ENCODE peak calls at places on chromosome 2, in nine cellular contexts. One of them, this sample, is unnamed.

GRCh38 chr2:229407170-229407569 is 136.1 kb upstream of the PID1 start:
- DNase-seq in upper lobe of left lung: peak
- DNase-seq in K562: no peak
- DNase-seq in HepG2: peak
- DNase-seq in stomach: peak
- DNase-seq in sigmoid colon: peak
- DNase-seq in GM12878: no peak
- DNase-seq in H1: no peak
- DNase-seq in transverse colon: peak
- DNase-seq in this sample: no peak

GRCh38 chr2:212723226-212723625 is 184.6 kb upstream of the ERBB4 start:
- DNase-seq in stomach: no peak
- DNase-seq in HepG2: no peak
- DNase-seq in GM12878: no peak
- DNase-seq in K562: no peak
- DNase-seq in H1: no peak
- DNase-seq in sigmoid colon: no peak
- DNase-seq in upper lobe of left lung: no peak
- DNase-seq in transverse colon: no peak
- DNase-seq in this sample: no peak

GRCh38 chr2:43406643-43407042 is 180.2 kb upstream of the ZFP36L2 start:
- DNase-seq in stomach: no peak
- DNase-seq in H1: no peak
- DNase-seq in transverse colon: no peak
- DNase-seq in sigmoid colon: no peak
- DNase-seq in HepG2: no peak
- DNase-seq in K562: no peak
- DNase-seq in GM12878: no peak
- DNase-seq in upper lobe of left lung: no peak
- DNase-seq in this sample: no peak

GRCh38 chr2:119713819-119714490 is 35.0 kb downstream of the TMEM177 start:
- DNase-seq in K562: no peak
- DNase-seq in upper lobe of left lung: no peak
- DNase-seq in GM12878: no peak
- DNase-seq in stomach: no peak
- DNase-seq in HepG2: no peak
- DNase-seq in sigmoid colon: no peak
- DNase-seq in transverse colon: no peak
- DNase-seq in H1: no peak
- DNase-seq in this sample: no peak

GRCh38 chr2:208265371-208265806 is 666 bp upstream of the PIKFYVE start:
- DNase-seq in HepG2: peak
- DNase-seq in upper lobe of left lung: no peak
- DNase-seq in transverse colon: peak
- DNase-seq in H1: no peak
- DNase-seq in sigmoid colon: no peak
- DNase-seq in stomach: no peak
- DNase-seq in GM12878: no peak
- DNase-seq in K562: peak
- DNase-seq in this sample: no peak

GRCh38 chr2:172084734-172085459 is 410 bp upstream of the DLX1 start:
- DNase-seq in transverse colon: peak
- DNase-seq in upper lobe of left lung: peak
- DNase-seq in sigmoid colon: peak
- DNase-seq in H1: no peak
- DNase-seq in stomach: peak
- DNase-seq in HepG2: peak
- DNase-seq in GM12878: no peak
- DNase-seq in K562: peak
- DNase-seq in this sample: peak

GRCh38 chr2:130951018-130951417 is 114.3 kb downstream of the ARHGEF4 start:
- DNase-seq in stomach: no peak
- DNase-seq in K562: no peak
- DNase-seq in transverse colon: no peak
- DNase-seq in GM12878: no peak
- DNase-seq in upper lobe of left lung: no peak
- DNase-seq in HepG2: no peak
- DNase-seq in H1: no peak
- DNase-seq in sigmoid colon: no peak
- DNase-seq in this sample: no peak

GRCh38 chr2:27798948-27799645 is 27.6 kb downstream of the MRPL33 start:
- DNase-seq in K562: no peak
- DNase-seq in GM12878: no peak
- DNase-seq in transverse colon: peak
- DNase-seq in stomach: no peak
- DNase-seq in upper lobe of left lung: peak
- DNase-seq in HepG2: peak
- DNase-seq in H1: peak
- DNase-seq in sigmoid colon: peak
- DNase-seq in this sample: peak

GRCh38 chr2:69088471-69088870 is 75.5 kb downstream of the ANTXR1 start:
- DNase-seq in stomach: no peak
- DNase-seq in transverse colon: no peak
- DNase-seq in sigmoid colon: no peak
- DNase-seq in upper lobe of left lung: no peak
- DNase-seq in HepG2: no peak
- DNase-seq in K562: no peak
- DNase-seq in H1: no peak
- DNase-seq in GM12878: no peak
- DNase-seq in this sample: no peak

GRCh38 chr2:231132126-231132525 is 7.3 kb upstream of the HTR2B start:
- DNase-seq in upper lobe of left lung: no peak
- DNase-seq in H1: no peak
- DNase-seq in GM12878: no peak
- DNase-seq in stomach: no peak
- DNase-seq in sigmoid colon: no peak
- DNase-seq in transverse colon: no peak
- DNase-seq in K562: no peak
- DNase-seq in HepG2: no peak
- DNase-seq in this sample: no peak

GRCh38 chr2:122019729-122020128 is 264.3 kb downstream of the TSN start:
- DNase-seq in sigmoid colon: no peak
- DNase-seq in stomach: no peak
- DNase-seq in upper lobe of left lung: no peak
- DNase-seq in H1: no peak
- DNase-seq in HepG2: no peak
- DNase-seq in GM12878: no peak
- DNase-seq in transverse colon: peak
- DNase-seq in K562: no peak
- DNase-seq in this sample: no peak

GRCh38 chr2:106708189-106708588 is 177.8 kb downstream of the ST6GAL2 start:
- DNase-seq in sigmoid colon: no peak
- DNase-seq in HepG2: no peak
- DNase-seq in H1: no peak
- DNase-seq in GM12878: no peak
- DNase-seq in upper lobe of left lung: no peak
- DNase-seq in K562: no peak
- DNase-seq in transverse colon: no peak
- DNase-seq in stomach: no peak
- DNase-seq in this sample: no peak

GRCh38 chr2:216006164-216006663 is 7.1 kb downstream of the MREG start:
- DNase-seq in upper lobe of left lung: peak
- DNase-seq in transverse colon: peak
- DNase-seq in HepG2: no peak
- DNase-seq in sigmoid colon: no peak
- DNase-seq in K562: peak
- DNase-seq in H1: peak
- DNase-seq in stomach: no peak
- DNase-seq in GM12878: peak
- DNase-seq in this sample: no peak

GRCh38 chr2:216004408-216005283 is 8.7 kb downstream of the MREG start:
- DNase-seq in K562: peak
- DNase-seq in upper lobe of left lung: no peak
- DNase-seq in GM12878: peak
- DNase-seq in HepG2: no peak
- DNase-seq in sigmoid colon: no peak
- DNase-seq in H1: no peak
- DNase-seq in stomach: no peak
- DNase-seq in transverse colon: no peak
- DNase-seq in this sample: no peak

GRCh38 chr2:216011320-216011849 is 2.0 kb downstream of the MREG start:
- DNase-seq in stomach: no peak
- DNase-seq in H1: no peak
- DNase-seq in HepG2: no peak
- DNase-seq in sigmoid colon: no peak
- DNase-seq in GM12878: no peak
- DNase-seq in transverse colon: no peak
- DNase-seq in upper lobe of left lung: no peak
- DNase-seq in K562: no peak
- DNase-seq in this sample: no peak

GRCh38 chr2:216012133-216012829 is 1.1 kb downstream of the MREG start:
- DNase-seq in H1: no peak
- DNase-seq in stomach: no peak
- DNase-seq in sigmoid colon: no peak
- DNase-seq in upper lobe of left lung: peak
- DNase-seq in K562: no peak
- DNase-seq in GM12878: no peak
- DNase-seq in HepG2: peak
- DNase-seq in transverse colon: no peak
- DNase-seq in this sample: no peak

DNA sequence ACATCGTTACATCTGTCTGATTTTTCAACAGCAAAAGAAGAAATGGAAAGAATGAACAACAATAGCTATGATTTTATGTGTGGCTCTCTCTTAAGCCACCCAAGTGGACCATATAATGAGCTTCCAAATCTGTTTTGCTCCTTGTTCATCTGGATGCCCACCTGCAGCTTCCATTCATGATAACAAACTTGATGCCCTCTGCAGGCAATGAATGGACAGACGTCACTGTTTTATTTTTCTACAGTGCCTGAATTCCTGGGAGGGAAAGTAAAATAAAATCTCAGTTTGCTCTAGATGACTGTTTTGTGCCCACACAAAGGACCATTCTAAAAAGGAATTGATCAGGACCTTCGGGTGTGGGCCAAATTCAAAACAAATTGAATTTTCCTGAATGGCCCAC is 5.0 kb downstream of the MREG start:
- DNase-seq in GM12878: no peak
- DNase-seq in H1: no peak
- DNase-seq in stomach: no peak
- DNase-seq in HepG2: no peak
- DNase-seq in sigmoid colon: no peak
- DNase-seq in upper lobe of left lung: no peak
- DNase-seq in K562: no peak
- DNase-seq in transverse colon: no peak
- DNase-seq in this sample: no peak
- TF ChIP-seq CTCF in GM12878: peak
- TF ChIP-seq CTCF in H1: no peak
- TF ChIP-seq CTCF in stomach: no peak
- TF ChIP-seq CTCF in HepG2: peak
- TF ChIP-seq CTCF in sigmoid colon: no peak
- TF ChIP-seq CTCF in upper lobe of left lung: no peak
- TF ChIP-seq CTCF in K562: no peak
- TF ChIP-seq CTCF in transverse colon: no peak
- TF ChIP-seq CTCF in this sample: no peak

GRCh38 chr2:232604535-232604934 is 28.9 kb upstream of the EFHD1 start:
- DNase-seq in GM12878: no peak
- DNase-seq in H1: no peak
- DNase-seq in K562: no peak
- DNase-seq in stomach: no peak
- DNase-seq in sigmoid colon: no peak
- DNase-seq in transverse colon: no peak
- DNase-seq in upper lobe of left lung: no peak
- DNase-seq in HepG2: no peak
- DNase-seq in this sample: no peak
- TF ChIP-seq POLR2AphosphoS5 in GM12878: no peak
- TF ChIP-seq POLR2AphosphoS5 in H1: no peak
- TF ChIP-seq POLR2AphosphoS5 in K562: no peak
- TF ChIP-seq POLR2AphosphoS5 in stomach: no peak
- TF ChIP-seq POLR2AphosphoS5 in sigmoid colon: no peak
- TF ChIP-seq POLR2AphosphoS5 in transverse colon: no peak
- TF ChIP-seq POLR2AphosphoS5 in upper lobe of left lung: no peak
- TF ChIP-seq POLR2AphosphoS5 in HepG2: no peak
- TF ChIP-seq POLR2AphosphoS5 in this sample: no peak

DNA sequence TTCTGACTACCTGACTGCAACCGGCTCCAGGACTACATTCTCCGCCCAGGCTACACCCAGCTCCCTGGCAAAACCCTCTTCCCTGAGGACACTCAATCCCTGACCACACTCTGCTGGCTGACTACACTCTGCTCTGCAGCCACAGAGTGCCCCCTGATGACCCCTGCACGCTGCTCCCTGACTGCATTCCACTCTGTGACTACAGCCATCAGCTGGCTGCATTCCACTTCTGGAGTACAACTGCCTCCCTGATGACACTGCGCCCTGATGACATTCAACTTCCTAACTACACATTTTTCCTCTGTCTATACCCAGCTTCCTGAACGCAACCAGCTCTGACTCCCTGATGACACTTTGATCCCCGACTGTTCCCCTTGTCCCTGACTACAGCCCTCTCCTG is 71.3 kb upstream of the NRXN1 start:
- DNase-seq in GM12878: no peak
- DNase-seq in K562: no peak
- DNase-seq in HepG2: peak
- DNase-seq in H1: peak
- DNase-seq in transverse colon: peak
- DNase-seq in sigmoid colon: peak
- DNase-seq in stomach: no peak
- DNase-seq in upper lobe of left lung: peak
- DNase-seq in this sample: no peak
- TF ChIP-seq EP300 in GM12878: no peak
- TF ChIP-seq EP300 in K562: no peak
- TF ChIP-seq EP300 in HepG2: no peak
- TF ChIP-seq EP300 in H1: no peak
- TF ChIP-seq EP300 in transverse colon: no peak
- TF ChIP-seq EP300 in sigmoid colon: no peak
- TF ChIP-seq EP300 in stomach: no peak
- TF ChIP-seq EP300 in upper lobe of left lung: no peak
- TF ChIP-seq EP300 in this sample: no peak

DNA sequence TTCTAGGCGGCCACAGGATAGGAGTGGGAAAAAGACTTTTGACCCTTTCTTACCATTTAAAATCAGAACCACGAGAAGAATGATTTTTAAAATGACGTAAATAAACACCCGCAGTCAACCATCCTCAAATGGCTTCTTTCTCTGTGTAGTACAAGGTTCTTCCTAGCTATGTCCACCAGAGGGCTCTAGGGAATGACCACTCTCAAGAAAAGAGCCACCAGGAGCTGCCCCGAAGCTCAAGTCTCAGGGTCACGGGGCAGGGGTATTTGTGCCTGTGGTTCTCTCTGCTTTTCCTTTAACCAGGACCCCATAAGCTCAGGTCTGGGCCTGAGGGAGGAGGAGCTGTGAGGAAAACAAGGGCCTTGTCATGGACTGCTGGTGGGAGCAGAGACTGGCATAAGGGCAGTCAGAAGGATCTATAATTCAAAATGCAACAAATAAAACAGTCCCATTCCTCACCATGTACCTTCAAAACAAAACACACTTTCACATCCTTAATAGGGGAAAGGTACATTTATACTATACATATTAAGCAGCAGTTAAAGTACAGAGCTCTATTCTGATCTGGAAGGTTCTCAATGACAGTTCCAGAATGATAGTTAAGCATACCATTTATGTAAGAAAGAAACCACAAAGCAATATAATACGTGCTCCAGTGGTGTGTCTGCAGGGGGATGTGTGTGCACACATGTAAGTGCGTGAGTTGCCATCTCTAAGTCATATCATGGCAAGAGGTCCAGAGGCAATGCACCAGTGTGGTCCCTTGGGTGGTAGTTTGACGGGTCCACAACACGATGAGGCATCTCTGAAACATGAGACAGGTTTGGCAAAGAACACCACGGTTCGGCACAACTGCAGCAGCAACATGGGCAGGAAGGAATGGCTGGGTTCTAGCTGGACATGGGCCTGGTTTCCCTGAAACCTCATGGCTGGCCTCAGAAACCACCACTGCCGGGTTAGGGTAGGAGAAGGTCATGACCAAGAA is 18.6 kb downstream of the LYPD1 start:
- DNase-seq in GM12878: no peak
- DNase-seq in K562: peak
- DNase-seq in sigmoid colon: no peak
- DNase-seq in H1: no peak
- DNase-seq in upper lobe of left lung: no peak
- DNase-seq in stomach: no peak
- DNase-seq in transverse colon: no peak
- DNase-seq in HepG2: peak
- DNase-seq in this sample: no peak
- TF ChIP-seq CTCF in GM12878: no peak
- TF ChIP-seq CTCF in K562: peak
- TF ChIP-seq CTCF in sigmoid colon: no peak
- TF ChIP-seq CTCF in H1: peak
- TF ChIP-seq CTCF in upper lobe of left lung: peak
- TF ChIP-seq CTCF in stomach: no peak
- TF ChIP-seq CTCF in transverse colon: peak
- TF ChIP-seq CTCF in HepG2: peak
- TF ChIP-seq CTCF in this sample: peak